ENCODE peak calls at places on chromosomes 1 and 21, in four cellular contexts. U is stimulated activated CD8-positive, alpha-beta memory T cell treated with anti-CD3 and anti-CD28 coated beads, Interleukin-7, amount 100 ng/mL, for 4 hours; E is spleen; D is posterior vena cava. C is an unnamed sample.

GRCh38 chr1:84940481-84940880 is 47.5 kb upstream of the LPAR3 start:
- DNase-seq in U (no peak), D (no peak), E (no peak), C (no peak)

GRCh38 chr1:7299994-7300393 is 471.1 kb upstream of the VAMP3 start:
- DNase-seq in D (no peak), E (no peak), U (no peak), C (no peak)

GRCh38 chr1:221200464-221200863 is 321.2 kb downstream of the HLX start:
- DNase-seq in D (no peak), U (no peak), E (no peak), C (no peak)

GRCh38 chr1:208030320-208031091 is 119.6 kb upstream of the CD34 start:
- DNase-seq in E (no peak), U (no peak), D (peak; percentile 90), C (no peak)

GRCh38 chr1:212699104-212699838 is 369 bp downstream of the BATF3 start:
- DNase-seq in U (peak; percentile 38), D (peak; percentile 88), E (peak; percentile 89), C (no peak)

GRCh38 chr1:156639601-156640101 is 2.3 kb upstream of the BCAN start:
- DNase-seq in U (no peak), E (no peak), D (no peak), C (no peak)

GRCh38 chr1:96492236-96492635 is 229.3 kb upstream of the PTBP2 start:
- DNase-seq in E (no peak), U (no peak), D (no peak), C (no peak)

GRCh38 chr21:27251752-27252151 is 284.9 kb upstream of the ADAMTS5 start:
- DNase-seq in U (no peak), D (no peak), E (no peak), C (no peak)

GRCh38 chr1:103496014-103496635 is 29.4 kb upstream of the RNPC3 start:
- DNase-seq in E (no peak), D (no peak), U (no peak), C (no peak)

GRCh38 chr1:63721531-63722189 is 52.2 kb upstream of the ROR1 start:
- DNase-seq in U (no peak), D (no peak), E (no peak), C (no peak)

GRCh38 chr1:23601968-23602876 is 42.9 kb upstream of the ID3 start:
- DNase-seq in D (no peak), E (no peak), U (no peak), C (no peak)

GRCh38 chr1:212700892-212701819 is 1.5 kb upstream of the BATF3 start:
- DNase-seq in U (peak; percentile 29), D (peak; percentile 90), E (peak; percentile 81), C (no peak)